ENCODE peak calls at places on chromosomes 6 and 20, in four cellular contexts. G is Right ventricle myocardium inferior, F is cardiac muscle cell, D is cardiac fibroblast. Z is an unnamed sample.

GRCh38 chr6:149046822-149047246 is 270.7 kb upstream of the TAB2 start:
- DNase-seq in F (no peak), D (no peak), G (no peak), Z (peak; percentile 51)

GRCh38 chr20:8433286-8433685 is 301.2 kb downstream of the PLCB1 start:
- DNase-seq in F (no peak), D (no peak), G (no peak), Z (no peak)

GRCh38 chr20:63645218-63645617 is 8.0 kb downstream of the STMN3 start:
- DNase-seq in G (no peak), D (no peak), F (no peak), Z (no peak)

GRCh38 chr6:150527100-150527499 is 72.6 kb upstream of the PLEKHG1 start:
- DNase-seq in D (peak; percentile 16), G (no peak), F (peak; percentile 43), Z (no peak)

GRCh38 chr6:107488875-107489635 is 862 bp upstream of the SOBP start:
- DNase-seq in G (peak; percentile 67), D (peak; percentile 32), F (peak; percentile 34), Z (peak; percentile 43)

GRCh38 chr6:110528051-110528929 is 51.9 kb upstream of the SLC22A16 start:
- DNase-seq in D (peak; percentile 82), F (peak; percentile 78), G (no peak), Z (peak; percentile 73)

GRCh38 chr6:166258854-166259276 is 49.3 kb downstream of the PRR18 start:
- DNase-seq in F (no peak), G (peak; percentile 89), D (no peak), Z (peak; percentile 70)

GRCh38 chr6:100808638-100809275 is 72.4 kb downstream of the ASCC3 start:
- DNase-seq in D (no peak), G (no peak), F (no peak), Z (no peak)

GRCh38 chr6:79079425-79080130 is 1.5 kb upstream of the PHIP start:
- DNase-seq in D (peak; percentile 43), F (peak; percentile 51), G (no peak), Z (no peak)

GRCh38 chr20:56359212-56360132 is 698 bp downstream of the FAM210B start:
- DNase-seq in F (peak; percentile 82), G (peak; percentile 78), D (peak; percentile 80), Z (peak; percentile 30)

GRCh38 chr6:82458147-82458546 is 94.5 kb downstream of the TPBG start:
- DNase-seq in D (no peak), F (no peak), G (no peak), Z (no peak)

GRCh38 chr6:167684276-167685104 is 142.2 kb upstream of the AFDN start:
- DNase-seq in F (no peak), G (no peak), D (no peak), Z (no peak)

GRCh38 chr6:169212897-169213813 is 40.5 kb downstream of the THBS2 start:
- DNase-seq in G (peak; percentile 95), D (peak; percentile 92), F (peak; percentile 95), Z (peak; percentile 93)